ENCODE peak calls at places on chromosomes 16 and 17, in ten cellular contexts. O is mucosa of descending colon; F is hepatocyte; D is Caco-2; C is omental fat pad; V is heart right ventricle; W is dorsolateral prefrontal cortex; K is thoracic aorta; S is cardiac fibroblast; J is CD8-positive, alpha-beta T cell. R is an unnamed sample.

GRCh38 chr17:65228734-65229390 is 91.7 kb downstream of the RGS9 start:
- DNase-seq in J (peak; percentile 17), C (no peak), O (no peak), S (peak; percentile 88), D (no peak), K (no peak), F (peak; percentile 61), W (no peak), V (no peak), R (no peak)

GRCh38 chr16:48619547-48619946 is 9.6 kb upstream of the N4BP1 start:
- DNase-seq in F (no peak), K (no peak), D (no peak), J (no peak), S (no peak), W (no peak), C (no peak), V (no peak), O (no peak), R (no peak)

GRCh38 chr17:76156662-76156991 is 15.6 kb upstream of the FOXJ1 start:
- DNase-seq in O (no peak), F (no peak), J (no peak), S (no peak), V (no peak), W (no peak), C (no peak), D (no peak), K (no peak), R (no peak)

GRCh38 chr17:36935681-36936454 is 1.4 kb upstream of the LHX1 start:
- DNase-seq in V (no peak), K (no peak), O (peak; percentile 68), W (no peak), F (no peak), D (peak; percentile 51), J (no peak), S (no peak), C (no peak), R (no peak)

GRCh38 chr17:83103200-83103937 is 24.0 kb downstream of the METRNL start:
- DNase-seq in V (peak; percentile 70), D (peak; percentile 70), F (peak; percentile 63), W (no peak), J (no peak), O (peak; percentile 79), S (peak; percentile 65), C (no peak), K (no peak), R (no peak)

GRCh38 chr16:23877107-23878070 is 41.6 kb downstream of the PRKCB start:
- DNase-seq in V (no peak), S (no peak), K (no peak), C (no peak), W (no peak), F (no peak), D (no peak), O (no peak), J (peak; percentile 27), R (no peak)

GRCh38 chr17:83124871-83125514 is 45.6 kb downstream of the METRNL start:
- DNase-seq in D (no peak), J (peak; percentile 39), S (no peak), F (no peak), K (no peak), V (no peak), W (no peak), C (no peak), O (no peak), R (no peak)

GRCh38 chr17:67281736-67282135 is 36.7 kb upstream of the HELZ start:
- DNase-seq in W (no peak), J (no peak), S (no peak), C (no peak), K (no peak), D (no peak), F (no peak), O (no peak), V (no peak), R (no peak)

GRCh38 chr16:67311607-67312449 is 14.7 kb downstream of the KCTD19 start:
- DNase-seq in J (no peak), C (peak; percentile 40), F (peak; percentile 74), W (no peak), S (peak; percentile 97), K (peak; percentile 31), O (no peak), D (no peak), V (peak; percentile 31), R (no peak)

GRCh38 chr16:27402964-27403600 is 1.1 kb downstream of the IL21R start:
- DNase-seq in V (no peak), O (no peak), J (peak; percentile 49), D (no peak), S (no peak), C (no peak), W (no peak), F (no peak), K (no peak), R (no peak)

GRCh38 chr16:75340715-75341500 is 89.5 kb upstream of the BCAR1 start:
- DNase-seq in V (no peak), D (no peak), F (peak; percentile 28), W (no peak), C (no peak), K (no peak), S (peak; percentile 51), J (no peak), O (no peak), R (no peak)

GRCh38 chr17:44623070-44623725 is 33.1 kb upstream of the MEIOC start:
- DNase-seq in V (no peak), K (no peak), S (no peak), W (no peak), J (no peak), C (no peak), D (no peak), O (no peak), F (no peak), R (no peak)

GRCh38 chr17:40363480-40363838 is 1.1 kb downstream of the GJD3 start:
- DNase-seq in O (peak; percentile 55), D (no peak), V (peak; percentile 43), C (no peak), K (no peak), J (no peak), F (peak; percentile 60), S (no peak), W (no peak), R (no peak)

GRCh38 chr17:45246861-45247428 is 14.9 kb downstream of the SPATA32 start:
- DNase-seq in K (no peak), C (no peak), S (peak; percentile 35), O (peak; percentile 63), J (no peak), W (no peak), V (no peak), F (peak; percentile 66), D (peak; percentile 69), R (peak; percentile 69)

DNA sequence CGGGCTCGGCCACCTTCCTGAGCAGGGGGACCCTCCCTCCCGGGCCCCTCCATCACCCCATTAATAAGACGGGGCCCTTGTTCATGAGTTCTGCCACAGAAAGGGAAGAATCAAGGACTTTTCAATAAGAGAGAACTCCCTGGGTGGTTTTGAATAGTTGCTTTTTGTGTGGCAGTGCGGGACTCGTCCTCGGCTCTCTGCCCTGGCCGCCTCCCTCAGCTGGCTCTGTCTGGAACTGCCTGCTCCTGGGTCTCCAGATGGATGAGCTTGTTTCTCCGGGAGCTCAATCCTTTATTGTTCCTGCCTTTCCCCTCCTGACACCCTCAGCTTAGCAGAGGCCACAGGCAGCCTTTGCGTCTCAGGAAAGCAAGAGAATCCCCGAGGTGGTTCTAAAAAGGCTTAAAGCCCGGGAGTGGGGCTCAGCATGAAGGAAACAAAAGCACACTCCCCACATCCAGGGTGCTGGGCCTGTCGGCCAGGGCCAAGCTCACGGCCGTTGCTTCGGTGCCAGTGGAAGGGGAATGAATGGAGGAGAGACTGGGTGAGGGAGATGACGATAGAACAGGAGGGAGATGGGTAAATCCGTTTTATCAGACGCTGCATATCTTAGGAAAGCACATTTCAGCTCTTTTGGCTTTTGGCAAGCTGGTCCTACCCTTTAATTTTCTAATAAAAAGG is 60.2 kb downstream of the RAI1 start:
- DNase-seq in F (peak; percentile 67), V (no peak), D (no peak), K (no peak), W (peak; percentile 68), J (no peak), C (no peak), S (peak; percentile 44), O (no peak), R (peak; percentile 91)
- TF ChIP-seq CTCF in F (no peak), V (peak; percentile 10), D (no peak), K (peak; percentile 21), W (no peak), J (no peak), C (no peak), S (no peak), O (no peak), R (no peak)

GRCh38 chr16:31476305-31477219 is 4.6 kb downstream of the TGFB1I1 start:
- DNase-seq in O (peak; percentile 97), W (no peak), V (peak; percentile 53), F (peak; percentile 86), K (no peak), J (peak; percentile 92), C (peak; percentile 37), S (no peak), D (peak; percentile 79), R (peak; percentile 97)
- TF ChIP-seq CTCF in O (no peak), W (no peak), V (no peak), F (no peak), K (no peak), J (no peak), C (no peak), S (no peak), D (no peak), R (no peak)

DNA sequence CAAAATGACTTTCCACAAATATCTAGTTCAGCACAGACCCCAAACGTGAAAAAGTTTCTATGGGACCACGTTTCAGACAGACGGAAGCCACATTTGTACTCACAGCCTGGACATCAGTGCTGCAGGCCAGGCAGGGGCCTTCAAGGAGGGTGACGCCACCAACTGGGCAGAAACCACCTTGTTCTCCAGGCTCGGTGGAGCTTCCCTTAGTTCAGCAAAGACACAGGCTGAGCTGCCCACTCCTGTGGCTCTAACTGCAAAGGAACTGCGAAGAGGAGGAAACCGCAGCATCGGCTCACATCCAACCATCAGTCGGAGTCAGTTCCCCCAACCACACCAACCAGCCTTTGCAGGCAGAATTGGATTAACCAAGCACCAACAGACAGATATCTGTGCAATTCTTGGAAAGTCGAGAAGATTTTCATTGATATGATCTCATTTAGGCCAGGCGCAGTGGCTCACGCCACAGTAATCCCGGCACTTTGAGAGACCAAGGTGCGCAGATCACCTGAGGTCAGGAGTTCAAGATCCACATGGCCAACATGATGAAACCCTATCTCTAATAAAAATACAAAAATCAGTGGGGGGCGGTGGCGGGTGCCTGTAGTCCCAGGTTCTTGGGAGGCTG is 73.3 kb upstream of the CNEP1R1 start:
- DNase-seq in F (no peak), D (no peak), K (no peak), W (no peak), J (no peak), S (no peak), V (no peak), O (no peak), C (no peak), R (no peak)
- TF ChIP-seq CTCF in F (no peak), D (no peak), K (no peak), W (no peak), J (no peak), S (no peak), V (no peak), O (no peak), C (no peak), R (no peak)

DNA sequence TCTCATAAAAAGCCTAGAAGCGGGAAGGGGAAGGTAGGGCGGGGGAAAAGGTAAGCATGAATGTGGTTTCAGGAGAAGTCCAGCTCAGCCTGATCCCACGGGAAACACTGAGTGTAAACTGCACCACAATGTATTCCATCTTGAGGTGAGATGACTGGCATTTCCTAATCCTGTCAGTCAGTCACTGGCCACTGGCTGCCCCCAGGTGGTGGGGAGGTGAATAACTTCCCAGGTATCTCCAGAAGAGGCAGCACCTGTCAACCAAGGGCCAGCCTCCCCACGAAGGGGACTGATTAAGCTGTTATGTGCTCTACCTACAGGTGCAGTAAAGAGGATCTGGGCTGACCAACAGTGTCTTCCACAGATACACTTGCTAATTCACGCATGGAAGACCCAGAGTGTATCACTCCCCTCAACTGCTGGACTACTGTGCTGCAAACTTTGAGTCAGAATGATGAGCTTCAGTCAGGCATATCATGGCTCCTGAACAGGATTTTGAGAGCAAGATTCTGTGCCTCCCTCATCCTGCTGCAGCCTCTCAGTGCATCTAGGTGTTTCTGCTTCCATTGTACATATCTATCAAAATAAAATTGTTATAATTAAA is 108.5 kb upstream of the CCL2 start:
- DNase-seq in K (no peak), D (peak; percentile 86), C (no peak), S (no peak), V (peak; percentile 37), W (no peak), J (peak; percentile 31), F (peak; percentile 79), O (peak; percentile 79), R (no peak)
- TF ChIP-seq CTCF in K (peak; percentile 11), D (peak; percentile 96), C (no peak), S (peak; percentile 13), V (peak; percentile 49), W (peak; percentile 57), J (peak; percentile 32), F (peak; percentile 60), O (peak; percentile 43), R (peak; percentile 94)

R was measured in D721Med.